ENCODE peak calls at places on chromosomes 11 and 22, in nine cellular contexts. Q is tibial nerve; Z is BJ; U is MV-4-11; I is NB4; X is activated naive CD4-positive, alpha-beta T cell treated with anti-CD3 and anti-CD28 coated beads, Interleukin-2, amount 10 ng/mL, durations not matched to agents 7 days and 5 days; J is stomach; W is HCT116; N is HS-5. K is an unnamed sample.

GRCh38 chr11:26243426-26243825 is 88.5 kb upstream of the ANO3 start:
- DNase-seq in Q (no peak), Z (no peak), U (no peak), I (no peak), X (no peak), J (no peak), W (no peak), N (no peak), K (no peak)

GRCh38 chr11:63996512-63996911 is 10.3 kb downstream of the OTUB1 start:
- DNase-seq in Q (no peak), Z (no peak), U (no peak), I (no peak), X (no peak), J (no peak), W (no peak), N (no peak), K (no peak)

GRCh38 chr11:26753738-26754504 is 32.1 kb upstream of the SLC5A12 start:
- DNase-seq in Q (peak), Z (peak), U (peak), I (peak), X (no peak), J (peak), W (peak), N (no peak), K (peak)

GRCh38 chr11:1854132-1854948 is 1.5 kb downstream of the LSP1 start:
- DNase-seq in Q (no peak), Z (no peak), U (no peak), I (peak), X (no peak), J (no peak), W (no peak), N (no peak), K (no peak)

GRCh38 chr22:46081036-46081830 is 69.1 kb upstream of the PPARA start:
- DNase-seq in Q (no peak), Z (no peak), U (no peak), I (no peak), X (no peak), J (peak), W (no peak), N (no peak), K (no peak)

GRCh38 chr22:35838849-35839646 is 121.4 kb downstream of the APOL5 start:
- DNase-seq in Q (peak), Z (no peak), U (peak), I (peak), X (no peak), J (no peak), W (peak), N (peak), K (no peak)

GRCh38 chr11:57818812-57819211 is 57.2 kb downstream of the CTNND1 start:
- DNase-seq in Q (no peak), Z (no peak), U (no peak), I (no peak), X (no peak), J (no peak), W (no peak), N (no peak), K (no peak)

GRCh38 chr11:132901638-132902610 is 630.4 kb downstream of the OPCML start:
- DNase-seq in Q (no peak), Z (no peak), U (peak), I (no peak), X (no peak), J (no peak), W (no peak), N (no peak), K (no peak)

GRCh38 chr11:23318670-23319069 is 458.4 kb upstream of the CCDC179 start:
- DNase-seq in Q (no peak), Z (no peak), U (no peak), I (no peak), X (no peak), J (no peak), W (no peak), N (no peak), K (no peak)

GRCh38 chr22:42399315-42400271 is 32.6 kb downstream of the NFAM1 start:
- DNase-seq in Q (peak), Z (no peak), U (peak), I (peak), X (no peak), J (peak), W (no peak), N (no peak), K (peak)